ENCODE peak calls at places on chromosomes 11 and 22, in six cellular contexts. X, F, V, W, L and C are unnamed samples. For H3K9me3 and H3K4me1, the result is how much of the 10 kb centered on the place peaks cover.

GRCh38 chr11:116126540-116126939 is 622.3 kb upstream of the CADM1 start:
- DNase-seq in L (no peak), F (no peak), X (no peak), V (no peak), W (no peak), C (no peak)

GRCh38 chr11:299951-300735 is 817 bp upstream of the IFITM5 start:
- DNase-seq in W (no peak), F (no peak), V (no peak), L (no peak), X (peak), C (no peak)

GRCh38 chr11:48013269-48013901 is 33.0 kb downstream of the PTPRJ start:
- DNase-seq in F (no peak), V (peak), W (no peak), L (peak), X (no peak), C (peak)

GRCh38 chr22:19187716-19188563 is 9.4 kb upstream of the SLC25A1 start:
- DNase-seq in F (no peak), W (no peak), X (no peak), V (no peak), L (no peak), C (no peak)

GRCh38 chr11:44416776-44417175 is 106.8 kb upstream of the ALX4 start:
- DNase-seq in X (no peak), L (no peak), F (no peak), W (no peak), V (no peak), C (no peak)

GRCh38 chr11:27242591-27242990 is 120.4 kb downstream of the CCDC34 start:
- DNase-seq in X (no peak), F (no peak), L (no peak), V (no peak), W (no peak), C (no peak)

GRCh38 chr11:11537871-11538270 is 83.9 kb downstream of the GALNT18 start:
- DNase-seq in X (no peak), W (no peak), F (no peak), V (no peak), L (no peak), C (no peak)

GRCh38 chr11:93219440-93219839 is 21.6 kb upstream of the SLC36A4 start:
- DNase-seq in L (no peak), X (no peak), W (no peak), V (no peak), F (no peak), C (no peak)

GRCh38 chr11:28675183-28675582 is 567.0 kb downstream of the METTL15 start:
- DNase-seq in W (no peak), F (no peak), X (no peak), V (no peak), L (no peak), C (no peak)

GRCh38 chr11:79436911-79437273 is 3.9 kb downstream of the TENM4 start:
- DNase-seq in F (no peak), L (no peak), V (no peak), X (no peak), W (no peak), C (no peak)

GRCh38 chr11:3885855-3886254 is 30.4 kb downstream of the STIM1 start:
- DNase-seq in L (no peak), F (no peak), W (peak), X (no peak), V (no peak), C (no peak)

GRCh38 chr11:33040127-33040861 is 922 bp downstream of the TCP11L1 start:
- DNase-seq in W (no peak), L (no peak), F (no peak), V (peak), X (no peak), C (no peak)

GRCh38 chr11:43723617-43724016 is 43.1 kb downstream of the HSD17B12 start:
- DNase-seq in V (no peak), F (no peak), W (no peak), X (no peak), L (no peak), C (no peak)

GRCh38 chr11:61384271-61385242 is 7.8 kb upstream of the TMEM216 start:
- DNase-seq in W (no peak), V (no peak), L (no peak), F (no peak), X (no peak), C (no peak)

GRCh38 chr11:64611961-64612646 is 21.1 kb downstream of the SLC22A12 start:
- DNase-seq in F (no peak), V (no peak), W (no peak), X (no peak), L (no peak), C (no peak)

GRCh38 chr11:120125005-120125404 is 12.9 kb downstream of the TRIM29 start:
- DNase-seq in V (peak), F (no peak), L (peak), X (no peak), W (peak), C (no peak)

GRCh38 chr11:120774591-120775386 is 249.1 kb upstream of the TBCEL start:
- DNase-seq in V (no peak), X (no peak), W (no peak), L (no peak), F (no peak), C (no peak)

GRCh38 chr11:59135648-59136461 is 6.8 kb upstream of the FAM111A start:
- DNase-seq in V (peak), W (peak), X (peak), L (peak), F (peak), C (peak)

GRCh38 chr11:79242616-79243015 is 198.2 kb downstream of the TENM4 start:
- DNase-seq in F (no peak), V (no peak), L (no peak), W (no peak), X (no peak), C (no peak)

GRCh38 chr11:63909621-63910506 is 7.1 kb downstream of the RCOR2 start:
- DNase-seq in L (no peak), X (no peak), W (no peak), V (no peak), F (no peak), C (no peak)

GRCh38 chr11:44030276-44030932 is 17.4 kb upstream of the ACCSL start:
- DNase-seq in V (no peak), X (peak), W (no peak), L (no peak), F (no peak), C (no peak)

GRCh38 chr11:129935723-129936122 is 40.3 kb upstream of the NFRKB start:
- DNase-seq in V (no peak), F (no peak), W (no peak), X (no peak), L (no peak), C (no peak)

DNA sequence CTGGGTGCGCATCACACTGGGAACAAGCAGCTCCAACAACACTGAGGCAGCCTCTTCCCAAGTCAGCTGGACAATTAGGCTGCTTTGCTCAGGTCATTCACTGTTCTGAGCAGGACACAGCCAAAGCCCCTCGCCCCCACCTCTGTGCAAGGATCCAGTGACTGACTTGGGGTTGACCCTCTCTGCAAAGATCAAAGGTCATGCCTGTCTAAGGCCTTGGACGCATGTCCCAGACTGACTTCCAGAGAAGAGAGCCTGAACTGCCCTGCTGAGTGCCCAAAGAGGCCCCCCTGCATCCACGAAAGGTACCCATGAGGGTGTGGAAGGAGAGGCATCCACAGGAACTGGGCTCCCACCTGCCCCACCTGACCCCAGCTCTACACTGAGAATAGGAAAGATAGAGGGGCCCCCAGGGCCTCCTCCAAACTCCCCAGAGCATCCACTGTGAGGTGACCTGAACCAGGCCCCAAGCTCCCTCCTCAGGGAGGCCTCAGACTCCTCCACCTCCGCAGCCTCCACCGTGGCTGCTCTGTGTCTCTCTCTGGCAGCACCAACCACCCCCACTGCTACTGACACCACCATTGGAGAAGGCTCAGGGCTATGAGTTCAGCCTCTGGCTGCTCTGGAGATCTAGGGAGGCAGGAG is 53.5 kb downstream of the IGLL5 start:
- DNase-seq in F (no peak), W (no peak), X (peak), V (no peak), L (peak), C (peak)
- TF ChIP-seq POLR2A in F (no peak), W (no peak), X (no peak), V (no peak), L (no peak), C (no peak)

GRCh38 chr22:47446331-47446730 is 683.9 kb downstream of the TBC1D22A start:
- DNase-seq in L (no peak), V (no peak), W (no peak), F (no peak), X (no peak), C (no peak)
- H3K9me3 ChIP-seq in L (under half), V (under half), W (under half), F (under half), X (under half), C (under half)

DNA sequence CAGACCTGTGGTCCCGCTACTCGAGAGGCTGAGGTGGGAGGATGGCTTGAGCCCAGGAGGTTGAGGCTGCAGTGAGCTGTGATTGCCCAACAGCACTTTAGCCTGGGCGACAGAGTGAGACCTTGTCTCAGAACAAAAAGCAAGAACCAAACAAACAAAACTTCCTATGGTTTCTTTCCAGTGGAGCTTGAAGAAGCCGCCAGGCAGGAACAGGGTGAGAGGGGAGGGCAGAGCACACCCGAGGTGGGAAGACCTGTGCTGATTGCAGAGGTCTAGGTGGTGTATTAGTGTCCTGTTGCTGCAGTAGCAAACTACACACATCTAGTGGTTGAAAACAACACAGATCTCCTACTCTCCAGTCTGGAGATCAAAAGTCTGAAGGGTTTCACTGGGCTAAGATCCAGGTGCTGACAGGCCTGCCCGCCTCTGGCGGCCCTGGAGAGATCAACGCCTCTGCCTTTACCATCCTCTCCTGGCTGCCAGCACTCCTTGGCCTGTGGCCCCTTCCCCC is 10.5 kb downstream of the ARHGEF17 start:
- DNase-seq in L (no peak), F (no peak), V (no peak), X (no peak), W (no peak), C (no peak)
- H3K4me1 ChIP-seq in L (under half), F (under half), V (under half), X (under half), W (under half), C (under half)

DNA sequence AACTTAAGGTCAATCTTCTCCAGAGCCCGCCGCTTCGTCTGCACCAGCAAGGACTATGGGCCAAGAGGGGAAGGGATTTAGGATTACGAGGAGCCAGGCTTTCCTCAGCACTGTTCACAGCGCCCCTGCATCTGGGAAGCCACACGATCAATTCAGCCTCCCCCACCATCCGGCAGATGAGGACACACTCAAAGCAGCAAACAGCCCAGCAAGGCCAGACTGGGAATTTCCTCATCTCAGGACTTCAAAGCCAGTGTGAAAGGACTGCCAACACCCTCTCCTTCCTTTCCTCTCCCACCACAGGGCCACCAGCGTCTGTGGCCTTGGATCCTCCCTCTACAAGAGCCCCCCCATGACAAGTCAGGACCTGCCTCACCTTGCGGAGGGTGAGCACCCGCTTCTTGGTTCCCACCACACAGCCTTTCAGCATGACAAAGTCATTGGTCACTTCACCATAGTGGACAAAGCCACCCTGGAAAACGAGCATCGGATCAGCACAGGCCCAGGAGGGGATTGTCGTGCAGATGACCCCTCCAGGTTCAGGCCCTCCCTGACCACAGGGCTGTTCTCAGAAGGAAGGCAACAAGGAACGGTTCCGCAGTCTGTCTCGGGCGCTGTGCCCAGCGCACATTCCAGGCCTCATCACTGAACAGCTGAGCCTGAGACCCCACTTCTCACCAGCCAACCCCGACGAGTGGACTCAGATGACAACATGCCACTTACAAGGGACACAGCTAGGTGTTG is 6.0 kb downstream of the RPL3 start:
- DNase-seq in W (no peak), V (no peak), X (no peak), F (no peak), L (no peak), C (no peak)
- TF ChIP-seq POLR2A in W (no peak), V (no peak), X (no peak), F (no peak), L (no peak), C (no peak)

GRCh38 chr11:69874984-69875673 is 55.9 kb upstream of the FGF3 start:
- DNase-seq in X (no peak), V (no peak), F (peak), W (no peak), L (peak), C (peak)

GRCh38 chr11:69876013-69876412 is 56.8 kb upstream of the FGF3 start:
- DNase-seq in W (no peak), F (peak), L (peak), V (no peak), X (no peak), C (no peak)

GRCh38 chr11:69878144-69878883 is 59.1 kb upstream of the FGF3 start:
- DNase-seq in F (no peak), V (no peak), W (no peak), L (peak), X (no peak), C (no peak)

GRCh38 chr11:69878927-69879733 is 59.9 kb upstream of the FGF3 start:
- DNase-seq in V (no peak), W (no peak), L (peak), F (no peak), X (no peak), C (no peak)

DNA sequence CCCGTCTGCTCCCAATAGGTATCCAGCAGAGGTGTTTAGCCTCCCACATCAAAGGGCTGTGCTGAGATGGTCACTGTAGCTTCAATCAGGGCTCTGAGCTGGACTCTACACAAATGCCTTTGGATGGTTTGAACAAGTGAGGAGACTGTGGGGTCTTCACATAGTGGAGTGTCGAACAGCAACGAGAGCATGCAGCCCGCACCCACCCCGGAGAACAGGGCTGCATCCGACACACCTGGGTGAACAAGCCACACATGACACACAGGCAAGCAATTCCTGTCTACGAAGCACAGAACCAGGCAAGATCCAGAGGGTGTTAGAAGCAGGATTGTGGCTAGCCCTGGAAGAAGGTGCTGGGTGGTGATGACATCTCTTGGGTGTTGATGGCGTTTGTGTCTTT is 58.0 kb upstream of the FGF3 start:
- DNase-seq in W (no peak), X (no peak), V (no peak), L (peak), F (peak), C (no peak)
- H3K9me3 ChIP-seq in W (under half), X (under half), V (under half), L (under half), F (under half), C (under half)

DNA sequence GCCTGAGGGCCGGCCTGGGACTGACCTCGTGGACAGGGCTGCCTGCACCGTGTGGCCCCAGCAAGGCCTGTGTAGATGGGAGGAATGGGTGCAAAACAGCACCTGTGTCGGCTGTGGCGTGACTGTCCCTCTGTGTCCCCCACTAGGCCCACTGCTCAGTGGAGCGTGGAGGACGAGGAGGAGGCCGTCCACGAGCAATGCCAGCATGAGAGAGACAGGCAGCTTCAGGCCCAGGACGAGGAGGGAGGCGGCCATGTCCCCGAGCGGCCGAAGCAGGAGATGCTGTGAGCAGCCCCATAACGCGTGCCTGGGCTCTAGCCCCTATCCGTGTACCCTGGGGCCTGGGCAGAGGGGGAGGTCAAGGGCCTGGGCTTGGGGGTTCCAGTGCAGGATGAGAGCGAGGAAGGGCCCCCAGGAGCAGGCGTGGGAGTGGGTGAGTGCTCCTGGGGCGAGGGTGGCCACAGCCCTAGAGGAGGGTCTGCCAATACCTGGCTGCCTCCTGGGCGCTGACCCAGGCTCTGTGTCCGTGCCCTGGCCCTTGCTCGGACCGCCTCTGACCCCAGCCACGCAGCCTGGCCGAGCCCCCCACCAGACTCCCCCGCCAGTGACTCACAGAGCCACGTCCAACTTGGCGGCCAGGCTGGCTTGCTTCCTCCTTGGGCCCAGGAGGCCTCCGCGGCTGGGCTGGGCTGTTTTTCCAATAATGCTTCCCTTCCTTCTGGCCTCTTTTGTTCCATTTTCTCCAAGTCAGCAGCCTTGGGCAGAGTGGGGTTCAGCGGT is 11.6 kb downstream of the PRR33 start:
- DNase-seq in X (peak), L (no peak), F (no peak), V (no peak), W (no peak), C (peak)
- H3K4me1 ChIP-seq in X (under half), L (under half), F (under half), V (under half), W (under half), C (under half)

DNA sequence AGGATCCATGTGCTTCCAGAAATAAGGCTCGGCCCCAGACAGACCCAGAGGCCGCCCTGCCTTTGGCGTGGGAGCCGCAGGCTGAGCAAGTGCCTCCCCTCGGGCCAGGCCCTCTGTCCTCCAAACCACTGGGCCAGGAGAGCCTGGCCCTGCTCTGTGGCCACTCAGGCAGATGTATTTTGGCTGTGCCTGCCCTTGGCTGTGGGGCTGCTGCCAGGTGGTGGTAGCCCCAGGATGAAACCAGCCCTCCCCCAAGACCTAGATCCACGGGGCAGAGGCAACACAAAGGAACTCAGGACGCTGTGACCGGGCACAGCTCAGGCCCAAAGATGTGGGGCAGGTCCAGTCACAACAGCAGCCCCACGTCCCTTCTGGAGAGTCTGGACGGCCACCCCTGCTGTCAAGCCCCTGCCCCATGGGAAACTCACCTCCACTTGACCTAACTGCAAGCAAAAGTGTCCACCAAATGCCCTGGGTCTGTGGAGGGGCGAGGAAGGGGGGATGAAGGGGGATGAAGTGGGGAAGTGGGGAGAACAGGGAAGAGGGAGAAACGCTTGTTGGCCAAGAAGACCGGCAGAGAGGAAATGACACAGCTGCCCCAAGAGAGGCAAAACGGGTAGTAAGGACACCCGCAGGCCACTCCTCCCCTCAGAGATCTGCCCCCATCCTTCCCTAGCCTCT is 23.9 kb downstream of the PISD start:
- DNase-seq in L (peak), F (no peak), V (no peak), X (no peak), W (no peak), C (no peak)
- TF ChIP-seq POLR2A in L (no peak), F (peak), V (no peak), X (no peak), W (no peak), C (no peak)

GRCh38 chr11:73188301-73188700 is 29.8 kb upstream of the P2RY2 start:
- DNase-seq in L (no peak), V (no peak), X (no peak), W (no peak), F (no peak), C (no peak)

GRCh38 chr11:73189315-73189714 is 28.8 kb upstream of the P2RY2 start:
- DNase-seq in L (peak), V (no peak), F (no peak), X (no peak), W (no peak), C (no peak)

GRCh38 chr11:73191151-73191550 is 26.9 kb upstream of the P2RY2 start:
- DNase-seq in F (no peak), W (no peak), X (no peak), L (no peak), V (no peak), C (no peak)

GRCh38 chr11:73190557-73190885 is 27.6 kb upstream of the P2RY2 start:
- DNase-seq in F (no peak), X (no peak), W (no peak), V (no peak), L (no peak), C (peak)

GRCh38 chr11:73189723-73190556 is 28.1 kb upstream of the P2RY2 start:
- DNase-seq in X (no peak), F (no peak), L (no peak), W (no peak), V (no peak), C (no peak)
- H3K9me3 ChIP-seq in X (under half), F (under half), L (under half), W (under half), V (under half), C (under half)